ENCODE peak calls at places on chromosomes 1 and 21, in seven cellular contexts. N, M, W, Z, A, Q and E are unnamed samples.

GRCh38 chr1:246383217-246383616 is 123.9 kb downstream of the SMYD3 start:
- DNase-seq in N (no peak), M (no peak), W (no peak), Z (no peak), A (no peak), Q (no peak), E (no peak)

GRCh38 chr1:234702342-234703000 is 92.5 kb upstream of the IRF2BP2 start:
- DNase-seq in N (no peak), M (peak; percentile 78), W (no peak), Z (no peak), A (no peak), Q (no peak), E (peak; percentile 52)

GRCh38 chr1:20302093-20302471 is 11.4 kb downstream of the VWA5B1 start:
- DNase-seq in N (no peak), M (peak; percentile 62), W (no peak), Z (no peak), A (no peak), Q (no peak), E (no peak)

GRCh38 chr1:67532452-67533216 is 102.4 kb upstream of the SERBP1 start:
- DNase-seq in N (peak; percentile 78), M (no peak), W (peak; percentile 92), Z (no peak), A (peak; percentile 96), Q (no peak), E (peak; percentile 77)

GRCh38 chr1:154327466-154328317 is 2.4 kb downstream of the ATP8B2 start:
- DNase-seq in N (no peak), M (no peak), W (no peak), Z (no peak), A (no peak), Q (no peak), E (no peak)

GRCh38 chr21:41614456-41615010 is 106.6 kb upstream of the TMPRSS2 start:
- DNase-seq in N (no peak), M (no peak), W (no peak), Z (no peak), A (no peak), Q (no peak), E (no peak)

GRCh38 chr1:55751776-55752175 is 536.6 kb upstream of the USP24 start:
- DNase-seq in N (no peak), M (no peak), W (no peak), Z (no peak), A (no peak), Q (no peak), E (peak; percentile 37)

GRCh38 chr1:15178571-15179484 is 25.3 kb downstream of the TMEM51 start:
- DNase-seq in N (peak; percentile 86), M (no peak), W (peak; percentile 88), Z (peak; percentile 27), A (peak; percentile 88), Q (no peak), E (peak; percentile 94)

GRCh38 chr1:155093938-155094621 is 15.4 kb downstream of the EFNA3 start:
- DNase-seq in N (no peak), M (no peak), W (peak; percentile 74), Z (peak; percentile 70), A (peak; percentile 76), Q (peak; percentile 42), E (peak; percentile 58)

GRCh38 chr1:100542264-100542663 is 4.3 kb downstream of the GPR88 start:
- DNase-seq in N (no peak), M (no peak), W (no peak), Z (no peak), A (no peak), Q (no peak), E (no peak)

GRCh38 chr1:54982739-54983138 is 2.3 kb downstream of the TMEM61 start:
- DNase-seq in N (no peak), M (no peak), W (no peak), Z (no peak), A (no peak), Q (no peak), E (no peak)

GRCh38 chr1:178938959-178939317 is 68.1 kb upstream of the ANGPTL1 start:
- DNase-seq in N (peak; percentile 21), M (peak; percentile 92), W (peak; percentile 85), Z (peak; percentile 90), A (peak; percentile 65), Q (no peak), E (peak; percentile 60)

GRCh38 chr1:198387587-198387986 is 152.9 kb downstream of the ATP6V1G3 start:
- DNase-seq in N (peak; percentile 16), M (no peak), W (peak; percentile 10), Z (no peak), A (peak; percentile 75), Q (no peak), E (peak; percentile 2)

GRCh38 chr1:43722825-43723224 is 15.5 kb downstream of the ST3GAL3 start:
- DNase-seq in N (no peak), M (no peak), W (no peak), Z (no peak), A (no peak), Q (no peak), E (no peak)

GRCh38 chr21:42849759-42850412 is 29.5 kb downstream of the WDR4 start:
- DNase-seq in N (no peak), M (no peak), W (no peak), Z (no peak), A (no peak), Q (peak; percentile 64), E (no peak)

GRCh38 chr21:42233067-42233981 is 14.4 kb downstream of the ABCG1 start:
- DNase-seq in N (no peak), M (peak; percentile 93), W (peak; percentile 81), Z (peak; percentile 42), A (peak; percentile 59), Q (no peak), E (peak; percentile 33)

GRCh38 chr1:169348356-169349036 is 19.1 kb downstream of the NME7 start:
- DNase-seq in N (peak; percentile 27), M (no peak), W (peak; percentile 77), Z (no peak), A (peak; percentile 82), Q (no peak), E (peak; percentile 45)

GRCh38 chr1:160206421-160207117 is 1.4 kb downstream of the PEA15 start:
- DNase-seq in N (peak; percentile 70), M (no peak), W (peak; percentile 89), Z (no peak), A (peak; percentile 94), Q (no peak), E (peak; percentile 91)

DNA sequence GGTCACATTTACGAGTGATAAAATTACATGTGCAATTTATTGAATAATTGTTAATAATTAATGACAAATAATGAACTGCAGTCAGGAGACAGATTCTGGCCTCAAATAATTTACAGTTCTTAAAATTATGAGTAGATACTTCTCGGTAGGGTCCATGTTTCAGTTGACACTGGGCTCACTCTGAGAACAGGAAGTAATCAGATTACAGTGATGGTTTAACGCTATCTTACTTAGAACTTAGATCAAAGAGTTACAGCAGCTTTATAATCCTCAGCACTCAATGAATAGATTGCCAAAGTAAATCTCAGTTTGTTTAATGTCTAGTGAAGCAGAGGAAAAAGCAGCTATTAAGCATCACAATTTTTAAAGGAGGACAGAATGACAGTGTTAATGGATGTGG is 79.6 kb downstream of the PDE4B start:
- DNase-seq in N (no peak), M (no peak), W (no peak), Z (no peak), A (no peak), Q (no peak), E (peak; percentile 20)
- TF ChIP-seq CTCF in N (no peak), M (no peak), W (no peak), Z (no peak), A (no peak), Q (no peak), E (no peak)

DNA sequence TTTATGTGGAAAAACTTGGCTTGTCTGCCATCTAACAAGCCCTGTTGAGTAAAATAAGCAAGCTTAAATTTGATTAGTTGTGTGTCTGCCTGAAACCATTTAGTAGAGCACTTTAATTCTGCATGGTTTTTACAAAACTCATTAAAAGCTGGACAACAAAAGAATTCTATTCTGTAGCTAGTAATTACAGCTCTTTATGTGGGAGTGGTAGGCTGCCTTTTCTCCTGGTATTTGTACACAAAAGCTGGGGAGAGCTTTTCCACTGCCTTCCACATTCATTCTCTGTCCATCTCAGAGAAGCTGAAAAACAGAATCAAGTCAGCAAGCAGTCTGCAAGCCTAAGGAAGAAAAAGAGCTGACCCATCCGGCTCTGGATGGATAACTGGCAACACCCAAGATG is 1.8 kb downstream of the ETS2 start:
- DNase-seq in N (no peak), M (no peak), W (no peak), Z (no peak), A (peak; percentile 55), Q (no peak), E (no peak)
- H3K4me3 ChIP-seq in N (peak overlapping the region; percentile 88), M (peak overlapping the region; percentile 76), W (peak overlapping the region; percentile 94), Z (peak overlapping the region; percentile 97), A (peak overlapping the region; percentile 86), Q (peak overlapping the region; percentile 70), E (peak overlapping the region; percentile 83)

GRCh38 chr1:162487241-162487640 is 10.4 kb upstream of the UHMK1 start:
- DNase-seq in N (no peak), M (no peak), W (no peak), Z (no peak), A (no peak), Q (no peak), E (no peak)
- TF ChIP-seq CTCF in N (no peak), M (no peak), W (no peak), Z (no peak), A (no peak), Q (no peak), E (no peak)

GRCh38 chr1:27235827-27236226 is 1.4 kb downstream of the WDTC1 start:
- DNase-seq in N (no peak), M (no peak), W (peak; percentile 14), Z (no peak), A (peak; percentile 28), Q (no peak), E (peak; percentile 14)
- H3K4me3 ChIP-seq in N (peak overlapping the region; percentile 72), M (peak overlapping the region; percentile 98), W (peak overlapping the region; percentile 68), Z (peak overlapping the region; percentile 99), A (peak overlapping the region; percentile 71), Q (peak overlapping the region; percentile 97), E (peak overlapping the region; percentile 76)

GRCh38 chr1:167232801-167233200 is 12.1 kb downstream of the POU2F1 start:
- DNase-seq in N (no peak), M (no peak), W (no peak), Z (no peak), A (no peak), Q (no peak), E (no peak)
- TF ChIP-seq CTCF in N (no peak), M (no peak), W (no peak), Z (no peak), A (no peak), Q (no peak), E (no peak)

GRCh38 chr1:204751883-204752687 is 66.5 kb upstream of the LRRN2 start:
- DNase-seq in N (no peak), M (no peak), W (no peak), Z (no peak), A (no peak), Q (peak; percentile 63), E (no peak)
- H3K4me3 ChIP-seq in N (no peak overlapping the region), M (no peak overlapping the region), W (no peak overlapping the region), Z (no peak overlapping the region), A (no peak overlapping the region), Q (no peak overlapping the region), E (no peak overlapping the region)

DNA sequence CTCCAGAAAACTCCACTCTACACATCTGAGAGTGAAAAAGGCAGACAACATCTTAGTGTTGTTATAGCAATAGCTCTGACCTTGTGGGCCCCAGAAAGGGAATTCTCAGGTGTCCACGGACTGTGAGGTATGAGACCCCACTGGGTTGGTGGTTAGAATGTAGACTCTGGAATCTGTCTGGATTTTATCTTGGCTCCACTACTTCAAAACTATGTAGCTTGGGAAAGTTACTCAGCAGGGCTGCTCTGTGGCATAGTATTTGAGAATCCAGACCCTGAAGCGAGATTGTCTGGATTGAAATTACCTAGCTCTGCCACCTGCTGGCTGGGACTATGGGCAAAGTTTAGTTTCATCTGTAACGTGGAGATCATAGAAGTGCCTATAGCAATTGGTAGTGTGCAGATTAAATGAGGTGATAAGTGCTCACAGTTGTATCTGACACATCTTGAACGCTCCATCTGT is 25.8 kb downstream of the PRDM2 start:
- DNase-seq in N (no peak), M (no peak), W (peak; percentile 37), Z (no peak), A (peak; percentile 86), Q (no peak), E (peak; percentile 14)
- TF ChIP-seq CTCF in N (peak; percentile 41), M (no peak), W (peak; percentile 28), Z (peak; percentile 19), A (peak; percentile 67), Q (peak; percentile 16), E (peak; percentile 49)